ENCODE peak calls at places on chromosome 18, in seven cellular contexts. B, K, Q, H, D, L and S are unnamed samples.

GRCh38 chr18:58309610-58310239 is 265.7 kb downstream of the NEDD4L start:
- DNase-seq in H (no peak), L (no peak), Q (no peak), B (no peak), D (no peak), K (no peak), S (no peak)

GRCh38 chr18:41323044-41323443 is 632.0 kb upstream of the PIK3C3 start:
- DNase-seq in H (peak), B (no peak), K (no peak), L (no peak), Q (no peak), D (no peak), S (no peak)

GRCh38 chr18:77203071-77203470 is 46.6 kb upstream of the GALR1 start:
- DNase-seq in L (no peak), K (no peak), B (no peak), H (peak), Q (no peak), D (no peak), S (no peak)

GRCh38 chr18:32326450-32327309 is 136.8 kb downstream of the MEP1B start:
- DNase-seq in B (no peak), D (no peak), L (no peak), H (peak), K (no peak), Q (no peak), S (no peak)

GRCh38 chr18:63319383-63320040 is at the start of gene BCL2:
- DNase-seq in H (peak), Q (peak), K (no peak), D (no peak), B (peak), L (no peak), S (peak)

GRCh38 chr18:36700955-36701354 is 127.8 kb downstream of the TPGS2 start:
- DNase-seq in D (no peak), K (no peak), Q (no peak), H (no peak), L (no peak), B (no peak), S (no peak)

GRCh38 chr18:37289423-37289822 is 276.2 kb downstream of the CELF4 start:
- DNase-seq in K (no peak), D (no peak), H (no peak), Q (no peak), L (no peak), B (no peak), S (no peak)

GRCh38 chr18:70377317-70377799 is 88.5 kb downstream of the SOCS6 start:
- DNase-seq in L (no peak), Q (peak), H (peak), B (no peak), K (no peak), D (no peak), S (no peak)

GRCh38 chr18:37341016-37341415 is 224.6 kb downstream of the CELF4 start:
- DNase-seq in L (no peak), K (no peak), Q (no peak), D (no peak), H (no peak), B (no peak), S (no peak)

GRCh38 chr18:55861266-55861665 is 273.3 kb upstream of the TCF4 start:
- DNase-seq in H (peak), B (no peak), K (no peak), Q (peak), L (no peak), D (no peak), S (no peak)

GRCh38 chr18:49319590-49319989 is 140.9 kb downstream of the DYM start:
- DNase-seq in H (no peak), L (no peak), K (no peak), B (no peak), D (no peak), Q (no peak), S (no peak)

GRCh38 chr18:2406544-2406943 is 164.8 kb downstream of the METTL4 start:
- DNase-seq in Q (peak), K (no peak), D (no peak), L (no peak), H (peak), B (no peak), S (no peak)

GRCh38 chr18:26405190-26405781 is 143.1 kb downstream of the KCTD1 start:
- DNase-seq in D (peak), H (peak), B (no peak), L (peak), K (no peak), Q (peak), S (no peak)

GRCh38 chr18:67669993-67670671 is 153.6 kb upstream of the DSEL start:
- DNase-seq in H (peak), K (no peak), B (no peak), D (no peak), Q (no peak), L (no peak), S (no peak)

GRCh38 chr18:37006742-37007141 is 177.8 kb downstream of the KIAA1328 start:
- DNase-seq in D (no peak), K (no peak), B (no peak), Q (no peak), L (peak), H (no peak), S (no peak)

GRCh38 chr18:13726972-13727331 is 479 bp downstream of the RNMT start:
- DNase-seq in L (peak), Q (peak), K (peak), B (no peak), D (no peak), H (peak), S (peak)

GRCh38 chr18:4286256-4286655 is 168.9 kb downstream of the DLGAP1 start:
- DNase-seq in D (no peak), B (no peak), K (no peak), L (no peak), Q (no peak), H (no peak), S (no peak)

GRCh38 chr18:8706545-8706980 is 1.2 kb downstream of the MTCL1 start:
- DNase-seq in Q (no peak), K (no peak), D (no peak), L (no peak), B (no peak), H (no peak), S (no peak)

GRCh38 chr18:38415811-38416210 is 850.2 kb upstream of the CELF4 start:
- DNase-seq in L (no peak), K (no peak), B (no peak), Q (no peak), H (no peak), D (no peak), S (no peak)

GRCh38 chr18:58102875-58103274 is 58.8 kb downstream of the NEDD4L start:
- DNase-seq in K (no peak), D (no peak), L (no peak), B (no peak), H (no peak), Q (no peak), S (no peak)

GRCh38 chr18:63962137-63962536 is 7.7 kb upstream of the SERPINB8 start:
- DNase-seq in K (no peak), L (no peak), Q (no peak), D (no peak), B (no peak), H (peak), S (no peak)

GRCh38 chr18:79884963-79885728 is 66.3 kb downstream of the SLC66A2 start:
- DNase-seq in L (no peak), B (no peak), Q (no peak), H (no peak), K (no peak), D (no peak), S (no peak)

GRCh38 chr18:68676913-68677312 is 38.0 kb downstream of the TMX3 start:
- DNase-seq in Q (no peak), K (no peak), H (peak), B (no peak), D (no peak), L (peak), S (peak)